ENCODE peak calls at places on chromosomes 11 and 22, in seven cellular contexts. K is astrocyte of the cerebellum; H is GM18507; G is iPS-NIHi11; I is fibroblast of mammary gland; D is stimulated activated naive CD4-positive, alpha-beta T cell; R is cardiac fibroblast. Z is an unnamed sample.

GRCh38 chr22:46958191-46958590 is 195.7 kb downstream of the TBC1D22A start:
- DNase-seq in K (no peak), H (no peak), G (no peak), I (no peak), D (no peak), R (no peak), Z (no peak)

GRCh38 chr11:34549271-34549670 is 35.7 kb upstream of the ELF5 start:
- DNase-seq in K (no peak), H (no peak), G (no peak), I (no peak), D (no peak), R (no peak), Z (no peak)

GRCh38 chr11:131662310-131662709 is 291.9 kb downstream of the NTM start:
- DNase-seq in K (no peak), H (no peak), G (no peak), I (no peak), D (no peak), R (no peak), Z (no peak)

GRCh38 chr22:41043727-41044126 is 48.7 kb upstream of the EP300 start:
- DNase-seq in K (no peak), H (no peak), G (no peak), I (no peak), D (no peak), R (no peak), Z (no peak)

GRCh38 chr11:134678152-134678551 is 266.1 kb upstream of the B3GAT1 start:
- DNase-seq in K (no peak), H (no peak), G (no peak), I (no peak), D (no peak), R (no peak), Z (no peak)

GRCh38 chr11:12789054-12789453 is 114.8 kb downstream of the TEAD1 start:
- DNase-seq in K (no peak), H (no peak), G (no peak), I (no peak), D (no peak), R (no peak), Z (no peak)

GRCh38 chr11:121300313-121300971 is 7.9 kb downstream of the SC5D start:
- DNase-seq in K (no peak), H (no peak), G (no peak), I (peak; percentile 22), D (no peak), R (peak; percentile 42), Z (no peak)

GRCh38 chr11:46537851-46538295 is 56.0 kb downstream of the AMBRA1 start:
- DNase-seq in K (peak; percentile 78), H (peak; percentile 39), G (peak; percentile 87), I (peak; percentile 74), D (peak; percentile 67), R (peak; percentile 83), Z (peak; percentile 81)

GRCh38 chr22:49506010-49506400 is 321.7 kb downstream of the BRD1 start:
- DNase-seq in K (no peak), H (no peak), G (no peak), I (no peak), D (no peak), R (no peak), Z (no peak)

GRCh38 chr22:45207981-45208664 is 32.6 kb downstream of the KIAA0930 start:
- DNase-seq in K (peak; percentile 45), H (no peak), G (no peak), I (peak; percentile 86), D (no peak), R (no peak), Z (peak; percentile 34)

GRCh38 chr11:64364911-64365310 is 5.9 kb downstream of the RPS6KA4 start:
- DNase-seq in K (no peak), H (no peak), G (no peak), I (peak; percentile 26), D (no peak), R (no peak), Z (no peak)

GRCh38 chr22:33111491-33111890 is 53.3 kb upstream of the SYN3 start:
- DNase-seq in K (no peak), H (no peak), G (no peak), I (no peak), D (no peak), R (no peak), Z (no peak)

GRCh38 chr11:121451178-121451981 is 734 bp upstream of the SORL1 start:
- DNase-seq in K (no peak), H (no peak), G (no peak), I (no peak), D (peak; percentile 65), R (peak; percentile 4), Z (no peak)

GRCh38 chr11:9057032-9057431 is 34.4 kb downstream of the SCUBE2 start:
- DNase-seq in K (no peak), H (no peak), G (no peak), I (peak; percentile 22), D (no peak), R (no peak), Z (no peak)

GRCh38 chr11:77106321-77106720 is 3.7 kb downstream of the OMP start:
- DNase-seq in K (no peak), H (no peak), G (no peak), I (no peak), D (no peak), R (no peak), Z (no peak)

Z was measured in H7.